ENCODE peak calls at places on chromosomes 7 and 10, in seven cellular contexts. V is Right ventricle myocardium inferior; R is activated CD8-positive, alpha-beta memory T cell treated with anti-CD3 and anti-CD28 coated beads for 48 hours; S is AG04450; B is NCI-H748 treated with DMSO at 0.1 percent for 48 hours; E is small intestine; U is NCI-H1092. K is an unnamed sample.

GRCh38 chr10:71918992-71919391 is 45.2 kb upstream of the CHST3 start:
- DNase-seq in V (no peak), R (no peak), S (no peak), B (no peak), E (no peak), U (no peak), K (no peak)

GRCh38 chr7:15113752-15114151 is 211.2 kb upstream of the DGKB start:
- DNase-seq in V (no peak), R (no peak), S (no peak), B (no peak), E (no peak), U (no peak), K (no peak)

GRCh38 chr7:66043681-66044497 is 31.7 kb upstream of the ASL start:
- DNase-seq in V (peak), R (peak), S (no peak), B (no peak), E (peak), U (peak), K (no peak)

GRCh38 chr10:6379015-6379776 is 176.5 kb downstream of the PFKFB3 start:
- DNase-seq in V (no peak), R (no peak), S (no peak), B (no peak), E (no peak), U (no peak), K (no peak)

GRCh38 chr10:88428442-88428841 is 154.7 kb downstream of the RNLS start:
- DNase-seq in V (no peak), R (no peak), S (no peak), B (peak), E (peak), U (no peak), K (no peak)

GRCh38 chr7:139738101-139738489 is 39.7 kb downstream of the HIPK2 start:
- DNase-seq in V (no peak), R (no peak), S (no peak), B (no peak), E (no peak), U (no peak), K (no peak)

GRCh38 chr10:120437541-120437940 is 19.5 kb upstream of the PLPP4 start:
- DNase-seq in V (no peak), R (no peak), S (no peak), B (no peak), E (no peak), U (no peak), K (no peak)

GRCh38 chr7:157803906-157804305 is 467.1 kb downstream of the DNAJB6 start:
- DNase-seq in V (no peak), R (no peak), S (no peak), B (no peak), E (no peak), U (no peak), K (no peak)

GRCh38 chr10:117429644-117430043 is 54.4 kb upstream of the PDZD8 start:
- DNase-seq in V (no peak), R (no peak), S (no peak), B (no peak), E (no peak), U (no peak), K (no peak)

GRCh38 chr7:51234139-51234538 is 82.5 kb downstream of the COBL start:
- DNase-seq in V (no peak), R (no peak), S (no peak), B (no peak), E (no peak), U (no peak), K (no peak)

GRCh38 chr7:128936798-128937197 is 929 bp upstream of the IRF5 start:
- DNase-seq in V (no peak), R (no peak), S (no peak), B (no peak), E (no peak), U (no peak), K (no peak)

GRCh38 chr7:129218514-129219036 is 6.3 kb upstream of the AHCYL2 start:
- DNase-seq in V (peak), R (peak), S (peak), B (peak), E (peak), U (peak), K (peak)